ENCODE peak calls at places on chromosome 20, in four cellular contexts. I, J, S and C are unnamed samples.

GRCh38 chr20:55540013-55540412 is 465.3 kb downstream of the CBLN4 start:
- DNase-seq in J (no peak), I (no peak), S (no peak), C (no peak)

GRCh38 chr20:17662333-17663039 is 19.6 kb downstream of the RRBP1 start:
- DNase-seq in J (no peak), S (no peak), I (no peak), C (no peak)

GRCh38 chr20:21981607-21982344 is 276.3 kb downstream of the PAX1 start:
- DNase-seq in S (no peak), J (no peak), I (peak), C (no peak)

GRCh38 chr20:22684763-22685443 is 100.5 kb upstream of the FOXA2 start:
- DNase-seq in I (peak), J (peak), S (no peak), C (no peak)

GRCh38 chr20:18533491-18533890 is 25.8 kb downstream of the SEC23B start:
- DNase-seq in S (no peak), J (no peak), I (no peak), C (no peak)

GRCh38 chr20:10200329-10200728 is 18.3 kb upstream of the SNAP25 start:
- DNase-seq in I (no peak), S (no peak), J (no peak), C (no peak)

GRCh38 chr20:7859371-7859802 is 80.9 kb downstream of the HAO1 start:
- DNase-seq in S (peak), J (peak), I (peak), C (peak)

GRCh38 chr20:18405826-18406225 is 61.0 kb downstream of the DZANK1 start:
- DNase-seq in J (no peak), S (no peak), I (no peak), C (no peak)

GRCh38 chr20:20076297-20077065 is 24.1 kb downstream of the CFAP61 start:
- DNase-seq in J (no peak), S (no peak), I (no peak), C (no peak)

GRCh38 chr20:63752411-63753101 is 13.0 kb downstream of the SLC2A4RG start:
- DNase-seq in I (no peak), J (peak), S (no peak), C (peak)

GRCh38 chr20:55158446-55158845 is 683.1 kb downstream of the DOK5 start:
- DNase-seq in I (no peak), S (no peak), J (no peak), C (no peak)

GRCh38 chr20:3203315-3204123 is 963 bp downstream of the DDRGK1 start:
- DNase-seq in I (no peak), S (no peak), J (peak), C (peak)

GRCh38 chr20:25052255-25053206 is 5.4 kb downstream of the ACSS1 start:
- DNase-seq in S (no peak), J (no peak), I (no peak), C (no peak)

GRCh38 chr20:35617397-35618031 is 1.9 kb downstream of the SPAG4 start:
- DNase-seq in S (peak), I (peak), J (peak), C (peak)

GRCh38 chr20:53824779-53825178 is 231.1 kb upstream of the ZNF217 start:
- DNase-seq in I (no peak), S (no peak), J (no peak), C (no peak)

GRCh38 chr20:11266571-11266970 is 592.8 kb upstream of the JAG1 start:
- DNase-seq in S (no peak), J (no peak), I (peak), C (no peak)

GRCh38 chr20:23130622-23130916 is 44.4 kb upstream of the CD93 start:
- DNase-seq in J (no peak), I (no peak), S (no peak), C (no peak)

GRCh38 chr20:59937150-59937549 is 3.0 kb downstream of the PPP1R3D start:
- DNase-seq in I (no peak), J (no peak), S (no peak), C (no peak)

GRCh38 chr20:60512436-60512835 is 554.2 kb downstream of the CDH26 start:
- DNase-seq in I (no peak), S (no peak), J (no peak), C (no peak)

GRCh38 chr20:37406010-37406998 is 60.4 kb downstream of the SRC start:
- DNase-seq in I (peak), J (peak), S (no peak), C (peak)

GRCh38 chr20:21702553-21703467 is 2.7 kb upstream of the PAX1 start:
- DNase-seq in I (peak), J (peak), S (no peak), C (peak)

GRCh38 chr20:44463466-44463865 is 12.2 kb upstream of the TTPAL start:
- DNase-seq in J (no peak), S (no peak), I (no peak), C (no peak)

GRCh38 chr20:597560-597959 is 12.5 kb downstream of the TCF15 start:
- DNase-seq in S (no peak), I (no peak), J (no peak), C (no peak)

GRCh38 chr20:1941226-1941625 is 46.0 kb downstream of the SIRPA start:
- DNase-seq in I (no peak), J (no peak), S (no peak), C (no peak)
- TF ChIP-seq RCOR1 in I (no peak), J (no peak), S (no peak), C (no peak)

GRCh38 chr20:58242824-58243223 is 14.4 kb upstream of the ANKRD60 start:
- DNase-seq in J (no peak), S (no peak), I (no peak), C (no peak)
- TF ChIP-seq REST in J (no peak), S (no peak), I (no peak), C (no peak)

GRCh38 chr20:61744691-61745396 is 320.8 kb downstream of the TAF4 start:
- DNase-seq in J (no peak), I (peak), S (no peak), C (no peak)

GRCh38 chr20:61745397-61746146 is 320.1 kb downstream of the TAF4 start:
- DNase-seq in I (no peak), S (no peak), J (no peak), C (no peak)

GRCh38 chr20:61748376-61748775 is 317.3 kb downstream of the TAF4 start:
- DNase-seq in I (no peak), S (no peak), J (no peak), C (no peak)

GRCh38 chr20:61746147-61746646 is 319.5 kb downstream of the TAF4 start:
- DNase-seq in S (no peak), J (no peak), I (no peak), C (no peak)

DNA sequence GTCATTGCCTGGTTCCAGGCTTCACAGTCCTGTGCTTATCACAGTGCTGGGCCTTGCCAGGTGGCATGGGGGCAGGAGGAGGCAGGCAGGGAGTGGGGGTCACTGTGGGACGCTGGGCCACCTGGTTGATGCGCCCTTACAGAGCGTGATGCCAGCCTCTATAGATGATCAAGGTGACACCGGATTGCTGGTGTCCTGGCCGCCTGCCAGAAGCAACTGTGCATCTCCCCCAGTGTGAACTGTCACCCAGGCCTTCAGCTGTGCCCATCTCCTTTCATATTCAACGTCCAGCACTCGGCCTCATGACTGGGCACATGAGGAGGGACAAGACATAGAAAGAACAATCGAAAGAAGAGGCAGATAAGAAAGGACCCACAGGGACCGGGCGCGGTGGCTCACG is 318.9 kb downstream of the TAF4 start:
- DNase-seq in J (no peak), I (no peak), S (no peak), C (no peak)
- TF ChIP-seq RAD21 in J (no peak), I (no peak), S (no peak), C (no peak)

GRCh38 chr20:41304413-41305079 is 13.0 kb downstream of the ZHX3 start:
- DNase-seq in S (no peak), J (no peak), I (no peak), C (no peak)

GRCh38 chr20:41304002-41304401 is 13.5 kb downstream of the ZHX3 start:
- DNase-seq in S (no peak), I (no peak), J (no peak), C (no peak)

GRCh38 chr20:41300383-41300782 is 17.1 kb downstream of the ZHX3 start:
- DNase-seq in I (no peak), J (no peak), S (no peak), C (no peak)

GRCh38 chr20:41300906-41301305 is 16.6 kb downstream of the ZHX3 start:
- DNase-seq in I (no peak), S (no peak), J (no peak), C (no peak)

DNA sequence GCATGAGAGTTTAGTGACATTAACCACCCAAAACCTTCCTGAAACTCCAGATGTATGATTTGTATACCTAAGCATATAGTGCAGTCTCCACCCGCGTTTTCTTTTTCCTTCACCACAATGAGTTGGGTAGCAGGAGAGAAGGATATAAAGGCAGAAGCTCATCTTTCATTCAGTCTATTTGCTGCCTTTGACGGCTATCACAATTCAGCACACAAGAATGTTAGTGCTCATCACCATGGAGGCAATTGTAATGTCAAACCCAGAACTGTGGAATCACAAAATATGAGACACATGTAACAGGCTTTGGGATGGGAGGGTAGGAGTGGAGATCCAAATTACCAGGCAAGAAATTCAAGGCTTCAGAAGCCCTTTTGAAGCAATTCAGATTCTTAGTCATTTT is 17.6 kb downstream of the ZHX3 start:
- DNase-seq in I (no peak), J (no peak), S (no peak), C (no peak)
- TF ChIP-seq RCOR1 in I (no peak), J (no peak), S (no peak), C (no peak)

DNA sequence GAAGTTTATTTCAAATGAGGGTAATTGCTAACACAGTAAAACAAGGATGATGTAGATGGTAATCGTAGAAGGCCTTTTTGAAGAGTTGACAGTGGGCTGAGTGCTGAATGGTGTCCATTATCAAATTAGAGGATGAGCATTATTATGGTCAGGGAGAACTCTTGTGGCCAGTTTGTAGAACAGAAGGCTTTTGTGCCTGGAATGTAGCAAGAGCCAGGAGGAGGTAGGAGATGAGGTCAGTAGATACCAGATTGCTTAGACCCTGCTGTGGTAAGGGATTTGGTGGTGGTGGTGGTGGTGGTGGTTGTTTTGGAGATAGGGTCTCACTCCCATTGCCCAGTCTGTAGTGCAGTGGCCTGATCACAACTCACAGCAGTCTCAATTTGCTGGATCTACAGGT is 6.2 kb downstream of the CSE1L start:
- DNase-seq in J (no peak), I (peak), S (no peak), C (no peak)
- TF ChIP-seq REST in J (no peak), I (no peak), S (no peak), C (no peak)

GRCh38 chr20:32505723-32506473 is 79.2 kb downstream of the NOL4L start:
- DNase-seq in S (no peak), I (no peak), J (no peak), C (no peak)
- TF ChIP-seq RAD21 in S (no peak), I (no peak), J (no peak), C (no peak)

DNA sequence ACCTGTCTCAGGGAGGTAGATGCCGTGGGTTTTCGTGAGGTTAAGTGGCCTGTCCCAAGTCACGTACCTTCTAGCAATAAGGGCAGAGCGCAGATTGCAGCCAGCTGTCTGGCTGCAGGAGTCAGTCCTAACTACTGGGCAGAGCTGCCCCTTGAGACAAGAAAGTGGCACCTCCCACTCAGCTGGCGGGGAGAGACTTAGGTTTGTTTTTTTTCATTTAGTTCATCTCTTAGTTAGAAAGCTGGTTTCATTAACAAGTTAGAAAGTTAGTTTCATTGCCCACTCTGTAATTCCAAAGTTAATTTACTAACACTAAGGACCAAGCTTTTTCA is 230.2 kb downstream of the ZMYND8 start:
- DNase-seq in I (no peak), S (no peak), J (no peak), C (no peak)
- TF ChIP-seq RCOR1 in I (no peak), S (no peak), J (no peak), C (no peak)

GRCh38 chr20:50389437-50389807 is 120.8 kb upstream of the PTPN1 start:
- DNase-seq in J (no peak), I (no peak), S (no peak), C (no peak)
- TF ChIP-seq REST in J (no peak), I (no peak), S (no peak), C (no peak)